ENCODE peak calls at places on chromosomes 4 and X, in nine cellular contexts. One of them, this sample, is unnamed.

GRCh38 chrX:20217906-20218305 is 48.8 kb downstream of the RPS6KA3 start:
- DNase-seq in HFFc6: no peak
- DNase-seq in amniotic epithelial cell: no peak
- DNase-seq in lung: no peak
- DNase-seq in mucosa of descending colon: no peak
- DNase-seq in COR-L47: no peak
- DNase-seq in naive thymus-derived CD4-positive, alpha-beta T cell: no peak
- DNase-seq in Calu3: no peak
- DNase-seq in WTC11: no peak
- DNase-seq in this sample: no peak

GRCh38 chr4:2251073-2251794 is 9.3 kb upstream of the HAUS3 start:
- DNase-seq in HFFc6: no peak
- DNase-seq in amniotic epithelial cell: no peak
- DNase-seq in lung: no peak
- DNase-seq in mucosa of descending colon: no peak
- DNase-seq in COR-L47: no peak
- DNase-seq in naive thymus-derived CD4-positive, alpha-beta T cell: no peak
- DNase-seq in Calu3: no peak
- DNase-seq in WTC11: no peak
- DNase-seq in this sample: peak; percentile 35

GRCh38 chrX:46628406-46629371 is 55.1 kb downstream of the CHST7 start:
- DNase-seq in HFFc6: peak; percentile 47
- DNase-seq in amniotic epithelial cell: no peak
- DNase-seq in lung: peak; percentile 34
- DNase-seq in mucosa of descending colon: peak; percentile 16
- DNase-seq in COR-L47: no peak
- DNase-seq in naive thymus-derived CD4-positive, alpha-beta T cell: no peak
- DNase-seq in Calu3: no peak
- DNase-seq in WTC11: no peak
- DNase-seq in this sample: no peak

GRCh38 chr4:13309751-13310150 is 174.4 kb downstream of the RAB28 start:
- DNase-seq in HFFc6: no peak
- DNase-seq in amniotic epithelial cell: no peak
- DNase-seq in lung: no peak
- DNase-seq in mucosa of descending colon: no peak
- DNase-seq in COR-L47: no peak
- DNase-seq in naive thymus-derived CD4-positive, alpha-beta T cell: no peak
- DNase-seq in Calu3: no peak
- DNase-seq in WTC11: no peak
- DNase-seq in this sample: no peak

GRCh38 chrX:23333842-23334535 is 660 bp upstream of the PTCHD1 start:
- DNase-seq in HFFc6: no peak
- DNase-seq in amniotic epithelial cell: no peak
- DNase-seq in lung: no peak
- DNase-seq in mucosa of descending colon: peak; percentile 6
- DNase-seq in COR-L47: peak; percentile 23
- DNase-seq in naive thymus-derived CD4-positive, alpha-beta T cell: no peak
- DNase-seq in Calu3: no peak
- DNase-seq in WTC11: peak; percentile 52
- DNase-seq in this sample: no peak

GRCh38 chr4:111991797-111992196 is 153.5 kb upstream of the FAM241A start:
- DNase-seq in HFFc6: peak; percentile 70
- DNase-seq in amniotic epithelial cell: peak; percentile 96
- DNase-seq in lung: peak; percentile 28
- DNase-seq in mucosa of descending colon: peak; percentile 12
- DNase-seq in COR-L47: no peak
- DNase-seq in naive thymus-derived CD4-positive, alpha-beta T cell: no peak
- DNase-seq in Calu3: peak; percentile 3
- DNase-seq in WTC11: no peak
- DNase-seq in this sample: no peak

GRCh38 chr4:156949373-156949814 is 22.2 kb downstream of the PDGFC start:
- DNase-seq in HFFc6: peak; percentile 78
- DNase-seq in amniotic epithelial cell: peak; percentile 96
- DNase-seq in lung: no peak
- DNase-seq in mucosa of descending colon: no peak
- DNase-seq in COR-L47: no peak
- DNase-seq in naive thymus-derived CD4-positive, alpha-beta T cell: no peak
- DNase-seq in Calu3: no peak
- DNase-seq in WTC11: no peak
- DNase-seq in this sample: no peak

GRCh38 chr4:151407466-151408379 is 1.3 kb upstream of the FHIP1A start:
- DNase-seq in HFFc6: no peak
- DNase-seq in amniotic epithelial cell: no peak
- DNase-seq in lung: peak; percentile 36
- DNase-seq in mucosa of descending colon: peak; percentile 59
- DNase-seq in COR-L47: no peak
- DNase-seq in naive thymus-derived CD4-positive, alpha-beta T cell: peak; percentile 10
- DNase-seq in Calu3: peak; percentile 19
- DNase-seq in WTC11: peak; percentile 22
- DNase-seq in this sample: peak; percentile 49

GRCh38 chrX:131812847-131813825 is 210.0 kb upstream of the STK26 start:
- DNase-seq in HFFc6: no peak
- DNase-seq in amniotic epithelial cell: peak; percentile 27
- DNase-seq in lung: peak; percentile 81
- DNase-seq in mucosa of descending colon: peak; percentile 32
- DNase-seq in COR-L47: no peak
- DNase-seq in naive thymus-derived CD4-positive, alpha-beta T cell: peak; percentile 97
- DNase-seq in Calu3: no peak
- DNase-seq in WTC11: no peak
- DNase-seq in this sample: no peak

GRCh38 chr4:7366180-7366957 is 68.4 kb downstream of the PSAPL1 start:
- DNase-seq in HFFc6: no peak
- DNase-seq in amniotic epithelial cell: no peak
- DNase-seq in lung: peak; percentile 62
- DNase-seq in mucosa of descending colon: no peak
- DNase-seq in COR-L47: no peak
- DNase-seq in naive thymus-derived CD4-positive, alpha-beta T cell: no peak
- DNase-seq in Calu3: no peak
- DNase-seq in WTC11: no peak
- DNase-seq in this sample: no peak

GRCh38 chr4:69523385-69524132 is 27.9 kb upstream of the UGT2B4 start:
- DNase-seq in HFFc6: no peak
- DNase-seq in amniotic epithelial cell: peak; percentile 28
- DNase-seq in lung: no peak
- DNase-seq in mucosa of descending colon: no peak
- DNase-seq in COR-L47: no peak
- DNase-seq in naive thymus-derived CD4-positive, alpha-beta T cell: no peak
- DNase-seq in Calu3: no peak
- DNase-seq in WTC11: no peak
- DNase-seq in this sample: no peak

GRCh38 chrX:149948001-149948400 is 9.7 kb upstream of the EOLA2 start:
- DNase-seq in HFFc6: no peak
- DNase-seq in amniotic epithelial cell: no peak
- DNase-seq in lung: no peak
- DNase-seq in mucosa of descending colon: no peak
- DNase-seq in COR-L47: no peak
- DNase-seq in naive thymus-derived CD4-positive, alpha-beta T cell: no peak
- DNase-seq in Calu3: no peak
- DNase-seq in WTC11: no peak
- DNase-seq in this sample: no peak

GRCh38 chr4:39576268-39576667 is 49.0 kb upstream of the UGDH start:
- DNase-seq in HFFc6: peak; percentile 17
- DNase-seq in amniotic epithelial cell: peak; percentile 27
- DNase-seq in lung: no peak
- DNase-seq in mucosa of descending colon: no peak
- DNase-seq in COR-L47: no peak
- DNase-seq in naive thymus-derived CD4-positive, alpha-beta T cell: no peak
- DNase-seq in Calu3: no peak
- DNase-seq in WTC11: no peak
- DNase-seq in this sample: no peak

GRCh38 chrX:116232833-116233232 is 62.3 kb downstream of the AGTR2 start:
- DNase-seq in HFFc6: no peak
- DNase-seq in amniotic epithelial cell: peak; percentile 90
- DNase-seq in lung: no peak
- DNase-seq in mucosa of descending colon: no peak
- DNase-seq in COR-L47: no peak
- DNase-seq in naive thymus-derived CD4-positive, alpha-beta T cell: no peak
- DNase-seq in Calu3: no peak
- DNase-seq in WTC11: no peak
- DNase-seq in this sample: no peak

GRCh38 chr4:111400736-111401135 is 744.5 kb upstream of the FAM241A start:
- DNase-seq in HFFc6: peak; percentile 78
- DNase-seq in amniotic epithelial cell: peak; percentile 63
- DNase-seq in lung: no peak
- DNase-seq in mucosa of descending colon: peak; percentile 24
- DNase-seq in COR-L47: peak; percentile 88
- DNase-seq in naive thymus-derived CD4-positive, alpha-beta T cell: no peak
- DNase-seq in Calu3: no peak
- DNase-seq in WTC11: no peak
- DNase-seq in this sample: no peak

GRCh38 chr4:77002721-77003120 is 53.2 kb downstream of the SEPTIN11 start:
- DNase-seq in HFFc6: no peak
- DNase-seq in amniotic epithelial cell: no peak
- DNase-seq in lung: no peak
- DNase-seq in mucosa of descending colon: no peak
- DNase-seq in COR-L47: no peak
- DNase-seq in naive thymus-derived CD4-positive, alpha-beta T cell: no peak
- DNase-seq in Calu3: no peak
- DNase-seq in WTC11: no peak
- DNase-seq in this sample: no peak

GRCh38 chr4:1767058-1767769 is 25.9 kb upstream of the FGFR3 start:
- DNase-seq in HFFc6: no peak
- DNase-seq in amniotic epithelial cell: no peak
- DNase-seq in lung: no peak
- DNase-seq in mucosa of descending colon: no peak
- DNase-seq in COR-L47: no peak
- DNase-seq in naive thymus-derived CD4-positive, alpha-beta T cell: no peak
- DNase-seq in Calu3: peak; percentile 41
- DNase-seq in WTC11: peak; percentile 66
- DNase-seq in this sample: no peak

GRCh38 chrX:150365051-150365952 is 2.2 kb downstream of the MAMLD1 start:
- DNase-seq in HFFc6: no peak
- DNase-seq in amniotic epithelial cell: peak; percentile 37
- DNase-seq in lung: peak; percentile 47
- DNase-seq in mucosa of descending colon: peak; percentile 55
- DNase-seq in COR-L47: peak; percentile 12
- DNase-seq in naive thymus-derived CD4-positive, alpha-beta T cell: peak; percentile 41
- DNase-seq in Calu3: peak; percentile 84
- DNase-seq in WTC11: peak; percentile 77
- DNase-seq in this sample: no peak

GRCh38 chr4:118772149-118773081 is 63.5 kb downstream of the SEC24D start:
- DNase-seq in HFFc6: peak; percentile 54
- DNase-seq in amniotic epithelial cell: peak; percentile 72
- DNase-seq in lung: no peak
- DNase-seq in mucosa of descending colon: no peak
- DNase-seq in COR-L47: peak; percentile 17
- DNase-seq in naive thymus-derived CD4-positive, alpha-beta T cell: peak; percentile 34
- DNase-seq in Calu3: no peak
- DNase-seq in WTC11: no peak
- DNase-seq in this sample: no peak

GRCh38 chr4:71187399-71188196 is 151.2 kb upstream of the SLC4A4 start:
- DNase-seq in HFFc6: peak; percentile 33
- DNase-seq in amniotic epithelial cell: no peak
- DNase-seq in lung: peak; percentile 50
- DNase-seq in mucosa of descending colon: peak; percentile 68
- DNase-seq in COR-L47: no peak
- DNase-seq in naive thymus-derived CD4-positive, alpha-beta T cell: no peak
- DNase-seq in Calu3: peak; percentile 47
- DNase-seq in WTC11: peak; percentile 43
- DNase-seq in this sample: no peak

GRCh38 chr4:156677136-156677535 is 294.5 kb downstream of the PDGFC start:
- DNase-seq in HFFc6: no peak
- DNase-seq in amniotic epithelial cell: peak; percentile 68
- DNase-seq in lung: no peak
- DNase-seq in mucosa of descending colon: peak; percentile 81
- DNase-seq in COR-L47: no peak
- DNase-seq in naive thymus-derived CD4-positive, alpha-beta T cell: no peak
- DNase-seq in Calu3: peak; percentile 42
- DNase-seq in WTC11: peak; percentile 17
- DNase-seq in this sample: no peak

GRCh38 chr4:26000274-26000950 is 86.4 kb downstream of the SMIM20 start:
- DNase-seq in HFFc6: no peak
- DNase-seq in amniotic epithelial cell: no peak
- DNase-seq in lung: no peak
- DNase-seq in mucosa of descending colon: no peak
- DNase-seq in COR-L47: no peak
- DNase-seq in naive thymus-derived CD4-positive, alpha-beta T cell: no peak
- DNase-seq in Calu3: no peak
- DNase-seq in WTC11: no peak
- DNase-seq in this sample: no peak

GRCh38 chr4:146255874-146256273 is 41.5 kb downstream of the REELD1 start:
- DNase-seq in HFFc6: peak; percentile 78
- DNase-seq in amniotic epithelial cell: peak; percentile 93
- DNase-seq in lung: no peak
- DNase-seq in mucosa of descending colon: no peak
- DNase-seq in COR-L47: no peak
- DNase-seq in naive thymus-derived CD4-positive, alpha-beta T cell: no peak
- DNase-seq in Calu3: no peak
- DNase-seq in WTC11: no peak
- DNase-seq in this sample: no peak

GRCh38 chr4:107034091-107034698 is 1.9 kb downstream of the DKK2 start:
- DNase-seq in HFFc6: peak; percentile 20
- DNase-seq in amniotic epithelial cell: no peak
- DNase-seq in lung: peak; percentile 28
- DNase-seq in mucosa of descending colon: no peak
- DNase-seq in COR-L47: peak; percentile 64
- DNase-seq in naive thymus-derived CD4-positive, alpha-beta T cell: no peak
- DNase-seq in Calu3: peak; percentile 44
- DNase-seq in WTC11: peak; percentile 63
- DNase-seq in this sample: no peak

GRCh38 chr4:825969-826330 is at the start of gene CPLX1:
- DNase-seq in HFFc6: no peak
- DNase-seq in amniotic epithelial cell: no peak
- DNase-seq in lung: no peak
- DNase-seq in mucosa of descending colon: peak; percentile 36
- DNase-seq in COR-L47: peak; percentile 73
- DNase-seq in naive thymus-derived CD4-positive, alpha-beta T cell: no peak
- DNase-seq in Calu3: peak; percentile 41
- DNase-seq in WTC11: peak; percentile 47
- DNase-seq in this sample: no peak

GRCh38 chr4:139184129-139184528 is 7.1 kb upstream of the ELF2 start:
- DNase-seq in HFFc6: peak; percentile 53
- DNase-seq in amniotic epithelial cell: peak; percentile 66
- DNase-seq in lung: no peak
- DNase-seq in mucosa of descending colon: no peak
- DNase-seq in COR-L47: no peak
- DNase-seq in naive thymus-derived CD4-positive, alpha-beta T cell: no peak
- DNase-seq in Calu3: no peak
- DNase-seq in WTC11: no peak
- DNase-seq in this sample: no peak

GRCh38 chr4:11218692-11219091 is 210.0 kb downstream of the HS3ST1 start:
- DNase-seq in HFFc6: no peak
- DNase-seq in amniotic epithelial cell: no peak
- DNase-seq in lung: no peak
- DNase-seq in mucosa of descending colon: no peak
- DNase-seq in COR-L47: no peak
- DNase-seq in naive thymus-derived CD4-positive, alpha-beta T cell: no peak
- DNase-seq in Calu3: no peak
- DNase-seq in WTC11: no peak
- DNase-seq in this sample: no peak

GRCh38 chr4:37383579-37384229 is 139.2 kb downstream of the NWD2 start:
- DNase-seq in HFFc6: peak; percentile 22
- DNase-seq in amniotic epithelial cell: peak; percentile 19
- DNase-seq in lung: no peak
- DNase-seq in mucosa of descending colon: peak; percentile 78
- DNase-seq in COR-L47: peak; percentile 46
- DNase-seq in naive thymus-derived CD4-positive, alpha-beta T cell: peak; percentile 10
- DNase-seq in Calu3: peak; percentile 52
- DNase-seq in WTC11: no peak
- DNase-seq in this sample: no peak

GRCh38 chr4:6128221-6128871 is 72.0 kb downstream of the JAKMIP1 start:
- DNase-seq in HFFc6: no peak
- DNase-seq in amniotic epithelial cell: no peak
- DNase-seq in lung: no peak
- DNase-seq in mucosa of descending colon: no peak
- DNase-seq in COR-L47: peak; percentile 98
- DNase-seq in naive thymus-derived CD4-positive, alpha-beta T cell: no peak
- DNase-seq in Calu3: no peak
- DNase-seq in WTC11: no peak
- DNase-seq in this sample: no peak

GRCh38 chrX:110430293-110431076 is 71.8 kb downstream of the RTL9 start:
- DNase-seq in HFFc6: no peak
- DNase-seq in amniotic epithelial cell: no peak
- DNase-seq in lung: no peak
- DNase-seq in mucosa of descending colon: no peak
- DNase-seq in COR-L47: no peak
- DNase-seq in naive thymus-derived CD4-positive, alpha-beta T cell: no peak
- DNase-seq in Calu3: no peak
- DNase-seq in WTC11: no peak
- DNase-seq in this sample: no peak

GRCh38 chr4:146428298-146428697 is 93.4 kb downstream of the SLC10A7 start:
- DNase-seq in HFFc6: no peak
- DNase-seq in amniotic epithelial cell: no peak
- DNase-seq in lung: no peak
- DNase-seq in mucosa of descending colon: no peak
- DNase-seq in COR-L47: no peak
- DNase-seq in naive thymus-derived CD4-positive, alpha-beta T cell: no peak
- DNase-seq in Calu3: no peak
- DNase-seq in WTC11: no peak
- DNase-seq in this sample: no peak